ENCODE peak calls at places on chromosomes 11 and 22, in nine cellular contexts. One of them, this sample, is unnamed.

GRCh38 chr11:4580124-4580523 is 1.4 kb upstream of the OR52I2 start:
- DNase-seq in fibroblast of pulmonary artery: no peak
- DNase-seq in IMR-90: no peak
- DNase-seq in mammary epithelial cell: no peak
- DNase-seq in right atrium auricular region: no peak
- DNase-seq in omental fat pad: no peak
- DNase-seq in cardiac muscle cell: no peak
- DNase-seq in ovary: no peak
- DNase-seq in dorsolateral prefrontal cortex: no peak
- DNase-seq in this sample: no peak

GRCh38 chr11:83070044-83070877 is 1.4 kb downstream of the RAB30 start:
- DNase-seq in fibroblast of pulmonary artery: peak
- DNase-seq in IMR-90: peak
- DNase-seq in mammary epithelial cell: peak
- DNase-seq in right atrium auricular region: peak
- DNase-seq in omental fat pad: no peak
- DNase-seq in cardiac muscle cell: peak
- DNase-seq in ovary: no peak
- DNase-seq in dorsolateral prefrontal cortex: no peak
- DNase-seq in this sample: no peak

GRCh38 chr22:20316217-20316843 is 3.5 kb downstream of the DGCR6L start:
- DNase-seq in fibroblast of pulmonary artery: no peak
- DNase-seq in IMR-90: no peak
- DNase-seq in mammary epithelial cell: no peak
- DNase-seq in right atrium auricular region: peak
- DNase-seq in omental fat pad: no peak
- DNase-seq in cardiac muscle cell: no peak
- DNase-seq in ovary: peak
- DNase-seq in dorsolateral prefrontal cortex: no peak
- DNase-seq in this sample: peak

GRCh38 chr11:126892781-126893180 is 107.8 kb downstream of the KIRREL3 start:
- DNase-seq in fibroblast of pulmonary artery: no peak
- DNase-seq in IMR-90: no peak
- DNase-seq in mammary epithelial cell: no peak
- DNase-seq in right atrium auricular region: no peak
- DNase-seq in omental fat pad: no peak
- DNase-seq in cardiac muscle cell: no peak
- DNase-seq in ovary: no peak
- DNase-seq in dorsolateral prefrontal cortex: no peak
- DNase-seq in this sample: no peak

GRCh38 chr22:50715776-50716175 is 22.2 kb upstream of the ACR start:
- DNase-seq in fibroblast of pulmonary artery: no peak
- DNase-seq in IMR-90: no peak
- DNase-seq in mammary epithelial cell: no peak
- DNase-seq in right atrium auricular region: no peak
- DNase-seq in omental fat pad: no peak
- DNase-seq in cardiac muscle cell: no peak
- DNase-seq in ovary: no peak
- DNase-seq in dorsolateral prefrontal cortex: no peak
- DNase-seq in this sample: no peak

GRCh38 chr22:26669060-26669481 is 11.7 kb downstream of the MIAT start:
- DNase-seq in fibroblast of pulmonary artery: peak
- DNase-seq in IMR-90: peak
- DNase-seq in mammary epithelial cell: peak
- DNase-seq in right atrium auricular region: no peak
- DNase-seq in omental fat pad: no peak
- DNase-seq in cardiac muscle cell: no peak
- DNase-seq in ovary: no peak
- DNase-seq in dorsolateral prefrontal cortex: no peak
- DNase-seq in this sample: no peak

GRCh38 chr11:7630002-7630401 is 43.3 kb downstream of the CYB5R2 start:
- DNase-seq in fibroblast of pulmonary artery: peak
- DNase-seq in IMR-90: no peak
- DNase-seq in mammary epithelial cell: no peak
- DNase-seq in right atrium auricular region: no peak
- DNase-seq in omental fat pad: no peak
- DNase-seq in cardiac muscle cell: no peak
- DNase-seq in ovary: no peak
- DNase-seq in dorsolateral prefrontal cortex: peak
- DNase-seq in this sample: no peak

GRCh38 chr11:101860694-101861371 is 54.0 kb upstream of the CEP126 start:
- DNase-seq in fibroblast of pulmonary artery: peak
- DNase-seq in IMR-90: peak
- DNase-seq in mammary epithelial cell: peak
- DNase-seq in right atrium auricular region: peak
- DNase-seq in omental fat pad: no peak
- DNase-seq in cardiac muscle cell: peak
- DNase-seq in ovary: peak
- DNase-seq in dorsolateral prefrontal cortex: no peak
- DNase-seq in this sample: peak

GRCh38 chr11:3953327-3953726 is 97.9 kb downstream of the STIM1 start:
- DNase-seq in fibroblast of pulmonary artery: no peak
- DNase-seq in IMR-90: no peak
- DNase-seq in mammary epithelial cell: no peak
- DNase-seq in right atrium auricular region: no peak
- DNase-seq in omental fat pad: no peak
- DNase-seq in cardiac muscle cell: no peak
- DNase-seq in ovary: no peak
- DNase-seq in dorsolateral prefrontal cortex: no peak
- DNase-seq in this sample: no peak

GRCh38 chr11:124814739-124815138 is 14.5 kb upstream of the MSANTD2 start:
- DNase-seq in fibroblast of pulmonary artery: no peak
- DNase-seq in IMR-90: no peak
- DNase-seq in mammary epithelial cell: no peak
- DNase-seq in right atrium auricular region: no peak
- DNase-seq in omental fat pad: no peak
- DNase-seq in cardiac muscle cell: no peak
- DNase-seq in ovary: no peak
- DNase-seq in dorsolateral prefrontal cortex: no peak
- DNase-seq in this sample: no peak

GRCh38 chr11:12403122-12403994 is 26.0 kb downstream of the PARVA start:
- DNase-seq in fibroblast of pulmonary artery: peak
- DNase-seq in IMR-90: peak
- DNase-seq in mammary epithelial cell: no peak
- DNase-seq in right atrium auricular region: no peak
- DNase-seq in omental fat pad: no peak
- DNase-seq in cardiac muscle cell: peak
- DNase-seq in ovary: no peak
- DNase-seq in dorsolateral prefrontal cortex: no peak
- DNase-seq in this sample: no peak

GRCh38 chr22:27603111-27603822 is 198.3 kb downstream of the MN1 start:
- DNase-seq in fibroblast of pulmonary artery: no peak
- DNase-seq in IMR-90: no peak
- DNase-seq in mammary epithelial cell: no peak
- DNase-seq in right atrium auricular region: no peak
- DNase-seq in omental fat pad: no peak
- DNase-seq in cardiac muscle cell: no peak
- DNase-seq in ovary: no peak
- DNase-seq in dorsolateral prefrontal cortex: no peak
- DNase-seq in this sample: no peak

GRCh38 chr11:41245704-41246398 is 213.6 kb downstream of the LRRC4C start:
- DNase-seq in fibroblast of pulmonary artery: no peak
- DNase-seq in IMR-90: no peak
- DNase-seq in mammary epithelial cell: no peak
- DNase-seq in right atrium auricular region: no peak
- DNase-seq in omental fat pad: no peak
- DNase-seq in cardiac muscle cell: no peak
- DNase-seq in ovary: no peak
- DNase-seq in dorsolateral prefrontal cortex: no peak
- DNase-seq in this sample: no peak

GRCh38 chr22:35841907-35842518 is 124.3 kb downstream of the APOL5 start:
- DNase-seq in fibroblast of pulmonary artery: no peak
- DNase-seq in IMR-90: no peak
- DNase-seq in mammary epithelial cell: no peak
- DNase-seq in right atrium auricular region: no peak
- DNase-seq in omental fat pad: no peak
- DNase-seq in cardiac muscle cell: no peak
- DNase-seq in ovary: no peak
- DNase-seq in dorsolateral prefrontal cortex: no peak
- DNase-seq in this sample: no peak

GRCh38 chr22:35837328-35837727 is 119.7 kb downstream of the APOL5 start:
- DNase-seq in fibroblast of pulmonary artery: peak
- DNase-seq in IMR-90: no peak
- DNase-seq in mammary epithelial cell: peak
- DNase-seq in right atrium auricular region: no peak
- DNase-seq in omental fat pad: no peak
- DNase-seq in cardiac muscle cell: no peak
- DNase-seq in ovary: no peak
- DNase-seq in dorsolateral prefrontal cortex: no peak
- DNase-seq in this sample: no peak

GRCh38 chr22:35839811-35840739 is 122.4 kb downstream of the APOL5 start:
- DNase-seq in fibroblast of pulmonary artery: peak
- DNase-seq in IMR-90: peak
- DNase-seq in mammary epithelial cell: peak
- DNase-seq in right atrium auricular region: peak
- DNase-seq in omental fat pad: peak
- DNase-seq in cardiac muscle cell: peak
- DNase-seq in ovary: peak
- DNase-seq in dorsolateral prefrontal cortex: peak
- DNase-seq in this sample: peak

GRCh38 chr22:35835998-35836691 is 118.5 kb downstream of the APOL5 start:
- DNase-seq in fibroblast of pulmonary artery: peak
- DNase-seq in IMR-90: peak
- DNase-seq in mammary epithelial cell: peak
- DNase-seq in right atrium auricular region: peak
- DNase-seq in omental fat pad: no peak
- DNase-seq in cardiac muscle cell: peak
- DNase-seq in ovary: peak
- DNase-seq in dorsolateral prefrontal cortex: peak
- DNase-seq in this sample: no peak

DNA sequence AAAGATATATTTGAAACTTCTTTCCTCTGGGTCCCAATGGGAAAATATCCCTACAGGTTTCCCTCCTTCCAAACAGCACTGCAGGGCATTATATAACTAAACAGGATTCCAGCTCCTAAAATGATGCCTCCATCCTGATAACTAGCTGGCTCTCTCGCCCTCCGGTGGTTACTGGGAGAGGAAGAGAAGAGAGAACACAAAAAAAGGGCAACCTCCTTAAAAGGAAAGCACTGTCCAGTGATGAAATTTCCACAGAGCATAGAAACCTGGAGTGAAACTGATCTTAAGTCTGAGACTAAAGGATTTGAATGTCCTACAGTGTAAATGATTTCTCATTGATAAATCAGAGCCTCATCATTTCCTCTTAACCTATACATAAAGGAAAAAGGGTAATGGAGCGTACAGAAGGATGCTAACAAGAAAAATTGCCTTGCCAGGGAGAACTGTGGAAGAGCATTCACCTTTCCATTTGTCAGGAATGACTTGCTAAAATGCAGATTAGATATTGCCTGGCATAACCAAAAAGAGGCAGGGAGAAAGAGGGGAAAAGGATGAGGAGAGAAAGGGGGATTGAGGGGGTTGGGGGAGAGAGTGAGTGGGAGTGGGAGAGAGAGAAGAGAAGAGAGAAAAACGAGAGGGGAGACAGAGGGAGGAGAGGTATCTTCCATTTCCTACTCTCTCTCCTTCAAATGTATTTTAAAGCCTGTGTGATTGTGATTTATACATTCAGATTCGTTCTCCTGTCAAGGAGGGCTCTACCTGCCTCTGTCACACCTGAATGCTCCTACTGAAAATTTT is 121.4 kb downstream of the APOL5 start:
- DNase-seq in fibroblast of pulmonary artery: peak
- DNase-seq in IMR-90: peak
- DNase-seq in mammary epithelial cell: peak
- DNase-seq in right atrium auricular region: no peak
- DNase-seq in omental fat pad: no peak
- DNase-seq in cardiac muscle cell: peak
- DNase-seq in ovary: peak
- DNase-seq in dorsolateral prefrontal cortex: no peak
- DNase-seq in this sample: no peak
- TF ChIP-seq CTCF in fibroblast of pulmonary artery: peak
- TF ChIP-seq CTCF in IMR-90: peak
- TF ChIP-seq CTCF in mammary epithelial cell: peak
- TF ChIP-seq CTCF in right atrium auricular region: peak
- TF ChIP-seq CTCF in omental fat pad: no peak
- TF ChIP-seq CTCF in cardiac muscle cell: peak
- TF ChIP-seq CTCF in ovary: peak
- TF ChIP-seq CTCF in dorsolateral prefrontal cortex: no peak
- TF ChIP-seq CTCF in this sample: no peak

DNA sequence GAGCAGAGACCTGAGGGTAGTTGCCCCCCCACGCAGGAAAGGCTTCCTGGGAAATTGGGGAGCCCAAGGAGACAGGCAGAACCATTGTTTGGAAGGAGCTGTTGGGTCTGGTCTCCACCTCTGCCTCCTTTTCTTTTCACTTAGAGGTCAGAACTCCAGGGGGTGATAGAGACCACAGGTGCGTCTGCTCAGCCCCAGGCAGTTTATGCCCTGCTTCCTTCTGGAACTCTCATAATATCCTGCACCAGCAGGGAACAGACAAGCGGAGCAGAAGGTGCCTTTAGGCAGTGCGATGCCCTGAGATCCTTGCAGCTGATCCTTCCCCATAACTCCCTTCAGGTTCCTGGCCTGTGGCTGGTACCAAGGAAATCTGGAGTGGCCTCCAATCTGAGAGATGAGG is 120.2 kb downstream of the NECTIN1 start:
- DNase-seq in fibroblast of pulmonary artery: no peak
- DNase-seq in IMR-90: no peak
- DNase-seq in mammary epithelial cell: no peak
- DNase-seq in right atrium auricular region: no peak
- DNase-seq in omental fat pad: no peak
- DNase-seq in cardiac muscle cell: no peak
- DNase-seq in ovary: no peak
- DNase-seq in dorsolateral prefrontal cortex: no peak
- DNase-seq in this sample: no peak
- TF ChIP-seq CTCF in fibroblast of pulmonary artery: no peak
- TF ChIP-seq CTCF in IMR-90: no peak
- TF ChIP-seq CTCF in mammary epithelial cell: no peak
- TF ChIP-seq CTCF in right atrium auricular region: no peak
- TF ChIP-seq CTCF in omental fat pad: no peak
- TF ChIP-seq CTCF in cardiac muscle cell: no peak
- TF ChIP-seq CTCF in ovary: no peak
- TF ChIP-seq CTCF in dorsolateral prefrontal cortex: peak
- TF ChIP-seq CTCF in this sample: no peak

GRCh38 chr11:66974724-66975402 is at the start of gene C11orf86:
- DNase-seq in fibroblast of pulmonary artery: no peak
- DNase-seq in IMR-90: no peak
- DNase-seq in mammary epithelial cell: no peak
- DNase-seq in right atrium auricular region: no peak
- DNase-seq in omental fat pad: no peak
- DNase-seq in cardiac muscle cell: no peak
- DNase-seq in ovary: no peak
- DNase-seq in dorsolateral prefrontal cortex: no peak
- DNase-seq in this sample: no peak
- TF ChIP-seq CTCF in fibroblast of pulmonary artery: no peak
- TF ChIP-seq CTCF in IMR-90: no peak
- TF ChIP-seq CTCF in mammary epithelial cell: no peak
- TF ChIP-seq CTCF in right atrium auricular region: no peak
- TF ChIP-seq CTCF in omental fat pad: no peak
- TF ChIP-seq CTCF in cardiac muscle cell: no peak
- TF ChIP-seq CTCF in ovary: no peak
- TF ChIP-seq CTCF in dorsolateral prefrontal cortex: no peak
- TF ChIP-seq CTCF in this sample: no peak

DNA sequence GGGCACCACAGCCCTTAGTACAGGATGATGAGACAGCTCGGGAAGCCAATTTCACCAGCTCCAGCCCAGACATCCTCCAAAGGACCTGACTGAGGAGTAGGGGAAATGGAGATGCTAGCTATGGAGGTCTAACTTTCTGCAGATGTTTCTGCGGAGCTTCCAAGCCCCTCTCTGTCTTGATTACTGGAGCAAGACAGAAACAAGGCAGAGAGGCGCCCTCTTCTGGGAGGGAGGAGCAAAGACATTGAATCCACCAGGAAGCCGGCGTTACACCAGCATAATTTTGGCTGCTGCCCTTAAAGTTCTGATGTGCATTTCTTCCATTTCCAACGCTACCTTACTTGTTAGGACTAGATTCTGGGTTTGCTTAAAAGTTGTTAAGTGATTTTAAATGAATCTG is 107.3 kb upstream of the HSD17B12 start:
- DNase-seq in fibroblast of pulmonary artery: peak
- DNase-seq in IMR-90: no peak
- DNase-seq in mammary epithelial cell: no peak
- DNase-seq in right atrium auricular region: no peak
- DNase-seq in omental fat pad: no peak
- DNase-seq in cardiac muscle cell: peak
- DNase-seq in ovary: no peak
- DNase-seq in dorsolateral prefrontal cortex: no peak
- DNase-seq in this sample: no peak
- TF ChIP-seq CTCF in fibroblast of pulmonary artery: peak
- TF ChIP-seq CTCF in IMR-90: peak
- TF ChIP-seq CTCF in mammary epithelial cell: peak
- TF ChIP-seq CTCF in right atrium auricular region: peak
- TF ChIP-seq CTCF in omental fat pad: no peak
- TF ChIP-seq CTCF in cardiac muscle cell: peak
- TF ChIP-seq CTCF in ovary: no peak
- TF ChIP-seq CTCF in dorsolateral prefrontal cortex: peak
- TF ChIP-seq CTCF in this sample: peak